ENCODE peak calls at places on chromosome 13, in four cellular contexts. I is kidney glomerular epithelial cell; H is CD8-positive, alpha-beta T cell; U is heart right ventricle. Y is an unnamed sample.

GRCh38 chr13:39374741-39375189 is 228.2 kb downstream of the LHFPL6 start:
- DNase-seq in I (no peak), H (no peak), U (no peak), Y (no peak)

GRCh38 chr13:45916036-45916435 is 64.5 kb upstream of the SIAH3 start:
- DNase-seq in I (no peak), H (no peak), U (no peak), Y (no peak)

GRCh38 chr13:72960541-72960940 is 98.3 kb upstream of the KLF5 start:
- DNase-seq in I (no peak), H (no peak), U (no peak), Y (no peak)

GRCh38 chr13:75153834-75154233 is 328.1 kb downstream of the TBC1D4 start:
- DNase-seq in I (no peak), H (no peak), U (no peak), Y (no peak)

GRCh38 chr13:110228936-110229904 is 77.7 kb downstream of the COL4A1 start:
- DNase-seq in I (no peak), H (no peak), U (no peak), Y (no peak)

GRCh38 chr13:36130542-36131214 is 504 bp downstream of the DCLK1 start:
- DNase-seq in I (no peak), H (no peak), U (peak), Y (no peak)

GRCh38 chr13:26985285-26985878 is 186.2 kb downstream of the USP12 start:
- DNase-seq in I (peak), H (peak), U (no peak), Y (peak)

GRCh38 chr13:81757348-81757950 is 1416.5 kb upstream of the SPRY2 start:
- DNase-seq in I (no peak), H (no peak), U (no peak), Y (no peak)

GRCh38 chr13:32175307-32175706 is 139.9 kb downstream of the ZAR1L start:
- DNase-seq in I (no peak), H (no peak), U (no peak), Y (no peak)

GRCh38 chr13:94192576-94192975 is 286.9 kb downstream of the DCT start:
- DNase-seq in I (no peak), H (no peak), U (no peak), Y (no peak)

GRCh38 chr13:45412274-45413049 is 5.7 kb downstream of the SLC25A30 start:
- DNase-seq in I (no peak), H (no peak), U (no peak), Y (no peak)

GRCh38 chr13:48038763-48039162 is 1.2 kb downstream of the NUDT15 start:
- DNase-seq in I (no peak), H (no peak), U (no peak), Y (no peak)

GRCh38 chr13:31409678-31410356 is 210.0 kb downstream of the B3GLCT start:
- DNase-seq in I (no peak), H (no peak), U (no peak), Y (no peak)

GRCh38 chr13:79508224-79508961 is 27.4 kb downstream of the NDFIP2 start:
- DNase-seq in I (no peak), H (no peak), U (no peak), Y (no peak)

GRCh38 chr13:99258210-99258860 is at the start of gene GPR18:
- DNase-seq in I (no peak), H (peak), U (no peak), Y (peak)

GRCh38 chr13:53941588-53942190 is 913.1 kb downstream of the OLFM4 start:
- DNase-seq in I (no peak), H (no peak), U (no peak), Y (no peak)

GRCh38 chr13:41492432-41493267 is 35.3 kb downstream of the RGCC start:
- DNase-seq in I (no peak), H (peak), U (no peak), Y (no peak)

GRCh38 chr13:62643799-62644484 is 1228.3 kb upstream of the PCDH20 start:
- DNase-seq in I (no peak), H (no peak), U (no peak), Y (no peak)

Y was measured in GM19239.